ENCODE peak calls at places on chromosome 17, in five cellular contexts. A is A549, I is MM.1S, J is neural progenitor cell, K is GM23338. Q is an unnamed sample.
A peak's percentile ranks its signal among the peaks of the same experiment; 100 is the strongest.

GRCh38 chr17:51154176-51154575 is 817 bp downstream of the NME1 start:
- DNase-seq in A (no peak), I (peak; percentile 14), J (peak; percentile 15), K (no peak), Q (no peak)

GRCh38 chr17:66441012-66441703 is 138.7 kb downstream of the PRKCA start:
- DNase-seq in A (no peak), I (peak; percentile 92), J (no peak), K (no peak), Q (no peak)

GRCh38 chr17:43906951-43907424 is 348 bp downstream of the MPP2 start:
- DNase-seq in A (no peak), I (no peak), J (no peak), K (no peak), Q (no peak)

GRCh38 chr17:48510761-48511604 is 19.8 kb downstream of the HOXB1 start:
- DNase-seq in A (no peak), I (peak; percentile 83), J (no peak), K (no peak), Q (no peak)

GRCh38 chr17:31391496-31391949 is at the start of gene RAB11FIP4:
- DNase-seq in A (no peak), I (no peak), J (peak; percentile 81), K (peak; percentile 63), Q (no peak)

GRCh38 chr17:21399476-21400203 is 23.5 kb downstream of the KCNJ12 start:
- DNase-seq in A (no peak), I (no peak), J (no peak), K (no peak), Q (no peak)

GRCh38 chr17:79424471-79425185 is 186.2 kb downstream of the RBFOX3 start:
- DNase-seq in A (no peak), I (no peak), J (no peak), K (no peak), Q (no peak)

GRCh38 chr17:31674717-31675349 is 184.2 kb downstream of the COPRS start:
- DNase-seq in A (no peak), I (no peak), J (no peak), K (no peak), Q (no peak)

GRCh38 chr17:45906237-45906636 is 11.9 kb downstream of the MAPT start:
- DNase-seq in A (no peak), I (no peak), J (no peak), K (no peak), Q (no peak)

GRCh38 chr17:49952209-49952911 is 16.6 kb upstream of the DLX4 start:
- DNase-seq in A (peak; percentile 85), I (peak; percentile 71), J (peak; percentile 91), K (peak; percentile 94), Q (peak; percentile 77)

GRCh38 chr17:47095268-47095667 is 93.8 kb downstream of the CDC27 start:
- DNase-seq in A (no peak), I (no peak), J (no peak), K (no peak), Q (no peak)

GRCh38 chr17:12622726-12623125 is 43.0 kb upstream of the MYOCD start:
- DNase-seq in A (no peak), I (no peak), J (no peak), K (no peak), Q (no peak)

GRCh38 chr17:82240506-82241182 is 11.8 kb downstream of the SLC16A3 start:
- DNase-seq in A (no peak), I (no peak), J (no peak), K (no peak), Q (no peak)

GRCh38 chr17:28712037-28712704 is 483 bp upstream of the PROCA1 start:
- DNase-seq in A (no peak), I (no peak), J (peak; percentile 80), K (peak; percentile 83), Q (no peak)

GRCh38 chr17:81365148-81365600 is 30.1 kb upstream of the BAHCC1 start:
- DNase-seq in A (no peak), I (no peak), J (peak; percentile 85), K (peak; percentile 69), Q (peak; percentile 79)

GRCh38 chr17:65588194-65588808 is 26.9 kb upstream of the AXIN2 start:
- DNase-seq in A (peak; percentile 57), I (no peak), J (no peak), K (no peak), Q (no peak)

GRCh38 chr17:21132428-21132827 is 5.7 kb downstream of the DHRS7B start:
- DNase-seq in A (no peak), I (no peak), J (no peak), K (no peak), Q (no peak)

GRCh38 chr17:43431741-43432523 is 33.1 kb downstream of the ARL4D start:
- DNase-seq in A (no peak), I (no peak), J (peak; percentile 11), K (peak; percentile 19), Q (no peak)

GRCh38 chr17:33109331-33110072 is 117.9 kb downstream of the SPACA3 start:
- DNase-seq in A (no peak), I (no peak), J (no peak), K (no peak), Q (no peak)

GRCh38 chr17:48307814-48308411 is 122.1 kb downstream of the SKAP1 start:
- DNase-seq in A (peak; percentile 78), I (peak; percentile 66), J (peak; percentile 74), K (peak; percentile 76), Q (no peak)

GRCh38 chr17:77874303-77875050 is 84.0 kb upstream of the TNRC6C start:
- DNase-seq in A (no peak), I (no peak), J (no peak), K (no peak), Q (no peak)

DNA sequence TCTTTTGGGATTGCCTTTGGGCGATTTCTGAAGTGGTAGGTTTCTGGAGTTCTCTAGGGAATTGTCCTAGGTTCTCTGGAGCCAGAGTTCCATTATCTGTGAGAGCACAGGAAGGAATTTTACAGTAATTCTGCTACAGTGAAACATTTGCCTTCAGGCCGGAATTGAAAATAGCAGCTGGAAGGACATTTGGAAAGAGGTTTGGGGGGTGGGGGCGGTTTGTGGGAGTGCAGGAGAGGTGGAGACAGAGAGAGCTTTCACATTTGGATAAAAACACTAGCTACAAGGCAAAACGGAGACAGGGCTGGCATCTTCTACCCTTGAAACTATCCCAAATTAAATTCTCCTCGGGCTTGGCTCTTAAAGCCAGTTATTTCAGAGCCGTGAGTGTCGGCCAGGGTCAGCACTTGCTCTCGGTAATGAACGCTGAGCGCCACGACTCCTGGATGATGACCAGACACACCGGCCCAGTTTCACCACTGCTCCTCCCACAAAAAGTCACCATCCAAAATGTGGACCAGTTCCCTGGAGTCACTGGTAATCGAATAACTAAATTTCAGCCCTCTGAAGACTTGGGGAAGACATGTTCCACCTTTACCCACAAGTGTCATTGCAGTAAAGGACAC is 67.7 kb upstream of the TANC2 start:
- DNase-seq in A (no peak), I (no peak), J (no peak), K (no peak), Q (no peak)
- TF ChIP-seq CTCF in A (no peak), I (no peak), J (no peak), K (no peak), Q (no peak)

GRCh38 chr17:17719199-17719940 is 38.1 kb downstream of the RAI1 start:
- DNase-seq in A (no peak), I (no peak), J (no peak), K (no peak), Q (no peak)

GRCh38 chr17:17714261-17714866 is 33.1 kb downstream of the RAI1 start:
- DNase-seq in A (no peak), I (no peak), J (no peak), K (no peak), Q (no peak)

GRCh38 chr17:17714879-17715278 is 33.6 kb downstream of the RAI1 start:
- DNase-seq in A (no peak), I (no peak), J (no peak), K (no peak), Q (no peak)

GRCh38 chr17:17718251-17718650 is 37.0 kb downstream of the RAI1 start:
- DNase-seq in A (no peak), I (peak; percentile 61), J (no peak), K (no peak), Q (no peak)

DNA sequence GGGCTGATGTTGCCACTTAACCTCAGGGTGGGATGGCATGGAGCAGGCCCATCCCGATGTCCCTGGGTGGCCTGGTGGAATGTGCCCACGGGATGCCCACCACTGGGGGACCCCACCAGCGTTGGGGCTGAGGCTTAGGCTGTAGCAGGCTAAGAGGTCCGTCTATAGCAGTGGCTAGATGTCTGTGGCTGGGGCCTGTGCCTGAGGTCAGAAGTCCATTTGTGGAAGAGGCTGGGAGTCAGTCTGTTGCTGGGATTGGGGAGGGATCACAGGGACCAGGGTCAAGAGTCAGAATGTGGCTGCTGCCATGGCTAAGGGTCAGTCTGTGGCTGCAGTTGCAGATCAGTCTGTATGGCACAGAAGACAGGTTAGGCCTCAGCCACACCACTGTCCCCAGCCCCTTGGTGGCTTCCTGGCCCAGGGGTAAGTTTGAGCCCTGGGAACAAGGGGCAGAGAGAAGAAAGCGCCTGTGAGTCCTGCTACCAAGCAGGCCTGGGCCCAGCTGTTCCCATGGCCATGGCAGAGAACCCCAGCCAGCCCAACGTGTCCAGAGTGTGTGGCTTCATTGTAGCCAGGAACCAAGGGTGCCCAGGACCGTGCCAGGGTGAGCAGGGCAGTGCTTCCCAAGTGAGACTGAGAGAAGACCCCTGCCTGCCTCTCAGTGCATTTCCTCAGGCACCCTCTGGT is 35.7 kb downstream of the RAI1 start:
- DNase-seq in A (no peak), I (no peak), J (no peak), K (no peak), Q (no peak)
- H3K4me1 ChIP-seq in A (peaks cover 69% of the 10 kb centered on the region), I (peaks cover 23% of the 10 kb centered on the region), J (peaks cover 8% of the 10 kb centered on the region), K (peaks cover 3% of the 10 kb centered on the region), Q (peaks cover 56% of the 10 kb centered on the region)

DNA sequence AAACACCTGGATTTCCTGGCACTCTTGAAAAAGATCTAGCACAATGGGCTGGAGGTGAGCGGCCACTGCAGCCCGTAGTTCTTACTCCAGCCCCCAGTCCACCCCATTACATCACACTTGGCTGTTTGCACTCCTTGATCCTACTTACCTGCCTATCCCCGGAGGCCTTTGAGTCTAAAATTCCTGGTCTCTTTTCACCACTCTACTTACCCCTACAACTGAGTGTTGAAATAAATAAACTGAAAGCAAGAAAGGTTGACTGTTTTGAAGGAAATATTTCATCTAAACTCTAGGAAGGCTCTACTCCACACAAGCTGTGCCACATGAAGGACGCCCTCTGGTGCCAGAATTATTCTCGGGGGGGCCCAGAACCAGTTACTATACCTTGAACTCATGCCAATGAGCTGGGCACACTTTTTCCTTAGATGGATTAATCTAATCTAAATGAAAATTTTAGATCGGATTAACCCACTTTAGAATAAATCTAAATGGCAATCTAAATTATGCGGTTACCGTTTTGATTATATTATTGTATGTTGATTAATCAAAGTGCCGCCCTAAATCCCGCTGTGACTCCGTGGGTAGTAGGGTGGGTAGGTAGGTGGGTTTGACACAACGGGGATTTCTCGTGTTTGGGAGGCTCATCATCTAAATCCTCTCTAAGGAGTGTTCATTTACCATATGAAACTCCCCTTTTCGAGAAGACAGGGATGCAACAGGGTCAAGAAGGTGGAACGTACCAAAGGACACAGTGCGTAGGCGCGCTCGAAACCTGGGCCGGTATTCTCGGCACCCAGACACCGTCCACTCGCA is 651 bp upstream of the EIF1 start:
- DNase-seq in A (peak; percentile 75), I (peak; percentile 59), J (no peak), K (peak; percentile 46), Q (no peak)
- TF ChIP-seq CTCF in A (peak; percentile 89), I (peak; percentile 63), J (peak; percentile 29), K (peak; percentile 51), Q (peak; percentile 26)

DNA sequence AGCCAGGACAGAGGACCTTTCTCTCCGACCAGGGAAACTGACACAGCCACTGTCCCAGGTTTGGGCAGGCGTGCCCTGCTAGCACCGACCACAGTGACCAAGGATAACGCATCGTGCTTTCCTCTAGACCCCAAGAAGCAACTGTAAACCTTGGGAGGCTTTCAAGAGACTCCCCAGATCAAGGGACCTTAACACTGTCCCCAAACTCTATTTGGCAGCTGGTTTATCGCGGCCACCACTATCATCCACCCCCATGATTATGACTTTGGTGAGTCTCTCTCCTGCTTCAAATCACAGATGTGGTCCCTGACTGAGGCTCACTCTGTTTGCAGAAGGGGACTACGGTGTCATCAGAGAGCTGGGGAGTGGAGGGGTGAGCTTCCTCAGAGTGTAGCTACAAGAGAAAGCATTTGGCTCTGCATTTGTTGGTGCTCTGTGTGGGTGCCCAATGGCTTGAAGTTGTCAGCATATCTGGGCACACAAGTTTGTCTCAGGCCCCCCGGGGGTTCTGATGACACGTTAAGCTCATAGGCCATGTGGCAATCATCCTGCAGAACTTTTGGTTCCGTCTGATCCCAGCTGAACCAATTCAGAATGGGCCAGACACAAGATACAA is 408.0 kb downstream of the SLC39A11 start:
- DNase-seq in A (peak; percentile 48), I (no peak), J (no peak), K (no peak), Q (no peak)
- H3K4me1 ChIP-seq in A (peaks cover 48% of the 10 kb centered on the region), I (no peaks in the 10 kb centered on the region), J (no peaks in the 10 kb centered on the region), K (no peaks in the 10 kb centered on the region), Q (no peaks in the 10 kb centered on the region)

Q was measured in right atrium auricular region.